ENCODE peak calls at places on chromosomes 16 and 17, in seven cellular contexts. A is OCI-LY7, V is DND-41, E is esophagus squamous epithelium, K is ovary, F is cardiac muscle cell, T is choroid plexus epithelial cell. X is an unnamed sample.

GRCh38 chr17:78272181-78272913 is 40.9 kb downstream of the TMEM235 start:
- DNase-seq in K (peak; percentile 87), F (peak; percentile 93), V (no peak), E (no peak), A (peak; percentile 64), T (peak; percentile 96), X (peak; percentile 94)

GRCh38 chr16:84718-85452 is 6.9 kb downstream of the MPG start:
- DNase-seq in F (peak; percentile 93), K (peak; percentile 73), A (peak; percentile 83), V (peak; percentile 21), E (no peak), T (peak; percentile 88), X (peak; percentile 97)

GRCh38 chr17:62626719-62627218 is 701 bp upstream of the MRC2 start:
- DNase-seq in T (peak; percentile 91), K (peak; percentile 85), E (no peak), V (peak; percentile 50), F (peak; percentile 93), A (no peak), X (peak; percentile 94)

GRCh38 chr17:40556884-40557414 is 8.3 kb downstream of the CCR7 start:
- DNase-seq in T (peak; percentile 67), E (no peak), V (peak; percentile 80), K (peak; percentile 47), A (no peak), F (peak; percentile 50), X (peak; percentile 20)

GRCh38 chr17:33200116-33200515 is 93.0 kb downstream of the ASIC2 start:
- DNase-seq in A (no peak), F (no peak), E (no peak), K (no peak), T (no peak), V (no peak), X (no peak)

GRCh38 chr17:17343896-17344506 is 40.8 kb downstream of the NT5M start:
- DNase-seq in E (no peak), T (no peak), A (no peak), F (no peak), V (no peak), K (no peak), X (no peak)

GRCh38 chr16:49484936-49485335 is 111.3 kb downstream of the C16orf78 start:
- DNase-seq in E (no peak), F (no peak), K (no peak), V (no peak), T (no peak), A (no peak), X (no peak)

GRCh38 chr16:14095883-14096551 is 24.9 kb downstream of the MRTFB start:
- DNase-seq in F (no peak), V (no peak), K (no peak), A (no peak), T (no peak), E (no peak), X (no peak)

GRCh38 chr16:15041260-15042011 is 14.4 kb downstream of the NTAN1 start:
- DNase-seq in T (peak; percentile 41), V (no peak), E (no peak), K (peak; percentile 74), F (peak; percentile 74), A (no peak), X (peak; percentile 63)

GRCh38 chr17:1091190-1091534 is 88.6 kb downstream of the ABR start:
- DNase-seq in F (no peak), A (no peak), V (no peak), K (no peak), T (no peak), E (no peak), X (no peak)

GRCh38 chr16:20262248-20262647 is 65.1 kb downstream of the GP2 start:
- DNase-seq in K (no peak), F (no peak), V (no peak), T (no peak), E (no peak), A (no peak), X (no peak)

GRCh38 chr16:77169650-77170236 is 21.2 kb upstream of the MON1B start:
- DNase-seq in A (peak; percentile 65), F (peak; percentile 55), T (peak; percentile 61), V (peak; percentile 47), E (no peak), K (no peak), X (peak; percentile 44)

GRCh38 chr17:35588196-35588920 is 1.2 kb downstream of the AP2B1 start:
- DNase-seq in V (no peak), E (no peak), K (no peak), F (peak; percentile 54), T (peak; percentile 85), A (no peak), X (peak; percentile 77)

GRCh38 chr16:87017388-87018012 is 299.7 kb downstream of the C16orf95 start:
- DNase-seq in T (peak; percentile 85), K (no peak), A (no peak), V (no peak), E (no peak), F (peak; percentile 84), X (peak; percentile 87)

GRCh38 chr16:61500851-61501250 is 535.4 kb downstream of the CDH8 start:
- DNase-seq in A (no peak), V (no peak), T (no peak), K (no peak), F (no peak), E (no peak), X (no peak)

GRCh38 chr17:55931448-55931847 is 180.6 kb downstream of the PCTP start:
- DNase-seq in E (no peak), A (no peak), T (no peak), F (no peak), K (no peak), V (no peak), X (no peak)

GRCh38 chr17:29140631-29141483 is 39.3 kb downstream of the MYO18A start:
- DNase-seq in K (no peak), V (peak; percentile 82), A (peak; percentile 69), F (peak; percentile 42), E (no peak), T (peak; percentile 52), X (peak; percentile 49)

GRCh38 chr17:70608193-70608592 is 438.9 kb downstream of the KCNJ2 start:
- DNase-seq in T (peak; percentile 31), A (no peak), F (no peak), K (no peak), V (no peak), E (no peak), X (no peak)

GRCh38 chr17:70609566-70609965 is 440.2 kb downstream of the KCNJ2 start:
- DNase-seq in K (no peak), A (no peak), V (no peak), F (no peak), T (no peak), E (no peak), X (no peak)

GRCh38 chr17:70608957-70609356 is 439.6 kb downstream of the KCNJ2 start:
- DNase-seq in V (no peak), A (no peak), E (no peak), T (no peak), K (no peak), F (no peak), X (no peak)

GRCh38 chr17:70603226-70603625 is 433.9 kb downstream of the KCNJ2 start:
- DNase-seq in K (no peak), A (no peak), V (no peak), T (no peak), F (no peak), E (no peak), X (no peak)

DNA sequence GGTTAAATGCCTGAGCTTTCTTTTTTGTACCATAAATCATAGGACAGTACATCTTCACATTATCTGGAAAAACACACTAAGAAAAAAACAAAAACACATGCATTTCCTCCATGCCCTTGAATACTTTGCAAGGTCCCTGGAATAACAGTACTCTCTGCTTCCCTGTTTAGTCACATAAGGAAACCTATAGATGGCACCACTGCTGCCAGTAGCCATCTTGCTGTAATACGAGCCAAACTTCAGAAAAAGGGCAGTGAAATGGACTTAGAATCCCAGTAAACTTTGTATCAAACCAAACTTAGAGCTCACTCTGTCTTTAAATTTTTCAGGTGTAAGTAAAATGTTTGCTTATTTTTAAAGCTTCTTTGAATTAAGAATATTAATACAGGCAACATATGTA is 435.5 kb downstream of the KCNJ2 start:
- DNase-seq in T (no peak), F (no peak), E (no peak), V (no peak), A (no peak), K (no peak), X (no peak)
- TF ChIP-seq CTCF in T (no peak), F (no peak), E (no peak), V (no peak), A (peak; percentile 27), K (no peak), X (no peak)

DNA sequence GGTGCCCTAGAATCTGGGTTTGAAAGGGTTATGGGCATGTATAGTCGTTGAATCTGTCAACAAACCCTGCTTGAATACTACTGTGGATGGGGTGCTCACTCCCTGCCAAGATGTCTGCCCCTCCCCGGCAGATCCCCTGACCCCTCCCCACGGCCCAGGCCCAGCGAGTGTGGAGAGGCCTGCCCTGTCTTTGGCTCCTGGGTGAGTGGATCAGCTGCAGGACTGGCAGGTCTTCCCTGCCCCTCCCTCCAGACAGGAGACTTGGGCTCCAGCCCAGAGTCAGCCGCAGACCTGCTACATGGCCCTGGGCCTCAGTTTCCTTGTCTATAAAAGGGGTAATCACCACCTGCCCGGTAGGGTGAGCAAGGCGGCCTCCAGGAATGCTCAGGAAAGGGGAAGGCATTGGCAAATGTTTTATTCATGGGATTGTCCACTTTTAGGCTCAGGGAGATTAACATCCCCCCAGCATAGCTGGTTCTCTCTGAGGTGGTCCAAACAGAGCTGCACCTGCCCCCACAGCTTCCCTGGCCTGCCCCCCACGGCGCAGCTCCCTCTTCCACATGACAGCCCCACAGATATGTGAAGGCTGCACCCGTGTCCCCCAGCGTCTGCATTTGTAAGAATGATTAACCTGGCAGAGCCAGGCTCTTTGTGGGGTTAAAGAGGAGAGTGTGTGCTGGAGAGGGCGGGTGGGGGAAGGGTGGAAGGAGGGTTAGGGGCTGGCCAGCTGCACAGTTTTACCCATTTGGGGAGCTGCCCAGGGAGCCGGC is 18.5 kb upstream of the SPNS2 start:
- DNase-seq in E (no peak), A (no peak), F (no peak), K (no peak), T (no peak), V (peak; percentile 24), X (no peak)
- TF ChIP-seq CTCF in E (no peak), A (no peak), F (no peak), K (no peak), T (no peak), V (no peak), X (no peak)

GRCh38 chr17:81537856-81538555 is 9.8 kb downstream of the FSCN2 start:
- DNase-seq in A (peak; percentile 35), T (no peak), E (no peak), K (no peak), F (no peak), V (no peak), X (no peak)
- TF ChIP-seq CTCF in A (peak; percentile 30), T (no peak), E (no peak), K (no peak), F (no peak), V (no peak), X (no peak)

GRCh38 chr17:49848739-49849138 is 870 bp upstream of the TAC4 start:
- DNase-seq in E (no peak), K (no peak), V (no peak), T (no peak), A (no peak), F (no peak), X (no peak)

GRCh38 chr17:49850772-49851386 is 3.0 kb upstream of the TAC4 start:
- DNase-seq in V (peak; percentile 62), K (no peak), F (peak; percentile 22), A (no peak), T (no peak), E (no peak), X (no peak)

GRCh38 chr17:49849711-49850610 is 2.1 kb upstream of the TAC4 start:
- DNase-seq in A (no peak), V (no peak), E (no peak), T (no peak), K (no peak), F (no peak), X (no peak)

GRCh38 chr17:49853470-49854015 is 5.7 kb upstream of the TAC4 start:
- DNase-seq in E (no peak), K (no peak), A (no peak), T (no peak), V (no peak), F (no peak), X (no peak)

GRCh38 chr17:49851387-49852291 is 3.8 kb upstream of the TAC4 start:
- DNase-seq in E (no peak), T (peak; percentile 65), V (peak; percentile 72), A (peak; percentile 54), K (peak; percentile 80), F (peak; percentile 86), X (peak; percentile 65)
- TF ChIP-seq CTCF in E (peak; percentile 51), T (peak; percentile 70), V (peak; percentile 60), A (peak; percentile 77), K (peak; percentile 31), F (peak; percentile 74), X (peak; percentile 73)